ENCODE peak calls at places on chromosome 17, in six cellular contexts. One of them, this sample, is unnamed.

GRCh38 chr17:41647038-41647813 is 22.9 kb upstream of the KRT17 start:
- DNase-seq in trophoblast cell: no peak
- DNase-seq in neuronal stem cell: no peak
- DNase-seq in mesenchymal stem cell: no peak
- DNase-seq in H1: no peak
- DNase-seq in IMR-90: no peak
- DNase-seq in this sample: no peak

GRCh38 chr17:72950236-72950931 is 142.1 kb downstream of the SLC39A11 start:
- DNase-seq in H1: no peak
- DNase-seq in neuronal stem cell: no peak
- DNase-seq in IMR-90: no peak
- DNase-seq in trophoblast cell: no peak
- DNase-seq in mesenchymal stem cell: no peak
- DNase-seq in this sample: no peak

GRCh38 chr17:49715221-49715620 is 7.5 kb upstream of the SLC35B1 start:
- DNase-seq in IMR-90: no peak
- DNase-seq in trophoblast cell: no peak
- DNase-seq in neuronal stem cell: no peak
- DNase-seq in H1: no peak
- DNase-seq in mesenchymal stem cell: no peak
- DNase-seq in this sample: no peak

GRCh38 chr17:62860962-62861873 is 53.1 kb upstream of the MARCHF10 start:
- DNase-seq in neuronal stem cell: no peak
- DNase-seq in trophoblast cell: peak
- DNase-seq in H1: peak
- DNase-seq in IMR-90: peak
- DNase-seq in mesenchymal stem cell: no peak
- DNase-seq in this sample: no peak

GRCh38 chr17:55825213-55825612 is 74.4 kb downstream of the PCTP start:
- DNase-seq in IMR-90: no peak
- DNase-seq in mesenchymal stem cell: no peak
- DNase-seq in trophoblast cell: peak
- DNase-seq in neuronal stem cell: no peak
- DNase-seq in H1: no peak
- DNase-seq in this sample: no peak

GRCh38 chr17:5592382-5592781 is 8.1 kb upstream of the NLRP1 start:
- DNase-seq in trophoblast cell: peak
- DNase-seq in mesenchymal stem cell: peak
- DNase-seq in IMR-90: peak
- DNase-seq in H1: no peak
- DNase-seq in neuronal stem cell: peak
- DNase-seq in this sample: peak

GRCh38 chr17:30824002-30824355 is 513 bp downstream of the CRLF3 start:
- DNase-seq in H1: no peak
- DNase-seq in IMR-90: no peak
- DNase-seq in mesenchymal stem cell: no peak
- DNase-seq in neuronal stem cell: no peak
- DNase-seq in trophoblast cell: peak
- DNase-seq in this sample: no peak

GRCh38 chr17:19327039-19327776 is 35.3 kb downstream of the B9D1 start:
- DNase-seq in IMR-90: peak
- DNase-seq in neuronal stem cell: no peak
- DNase-seq in H1: no peak
- DNase-seq in trophoblast cell: peak
- DNase-seq in mesenchymal stem cell: peak
- DNase-seq in this sample: no peak

GRCh38 chr17:71071041-71071440 is 901.7 kb downstream of the KCNJ2 start:
- DNase-seq in neuronal stem cell: no peak
- DNase-seq in trophoblast cell: no peak
- DNase-seq in H1: no peak
- DNase-seq in IMR-90: no peak
- DNase-seq in mesenchymal stem cell: no peak
- DNase-seq in this sample: no peak

GRCh38 chr17:52255347-52255746 is 96.8 kb upstream of the CA10 start:
- DNase-seq in trophoblast cell: no peak
- DNase-seq in neuronal stem cell: no peak
- DNase-seq in H1: no peak
- DNase-seq in mesenchymal stem cell: no peak
- DNase-seq in IMR-90: no peak
- DNase-seq in this sample: peak

GRCh38 chr17:27834571-27834970 is 34.2 kb upstream of the NOS2 start:
- DNase-seq in trophoblast cell: peak
- DNase-seq in neuronal stem cell: no peak
- DNase-seq in H1: no peak
- DNase-seq in mesenchymal stem cell: no peak
- DNase-seq in IMR-90: no peak
- DNase-seq in this sample: no peak
- H3K23ac ChIP-seq in trophoblast cell: no peak
- H3K23ac ChIP-seq in neuronal stem cell: no peak
- H3K23ac ChIP-seq in H1: no peak
- H3K23ac ChIP-seq in mesenchymal stem cell: no peak
- H3K23ac ChIP-seq in IMR-90: no peak
- H3K23ac ChIP-seq in this sample: no peak

DNA sequence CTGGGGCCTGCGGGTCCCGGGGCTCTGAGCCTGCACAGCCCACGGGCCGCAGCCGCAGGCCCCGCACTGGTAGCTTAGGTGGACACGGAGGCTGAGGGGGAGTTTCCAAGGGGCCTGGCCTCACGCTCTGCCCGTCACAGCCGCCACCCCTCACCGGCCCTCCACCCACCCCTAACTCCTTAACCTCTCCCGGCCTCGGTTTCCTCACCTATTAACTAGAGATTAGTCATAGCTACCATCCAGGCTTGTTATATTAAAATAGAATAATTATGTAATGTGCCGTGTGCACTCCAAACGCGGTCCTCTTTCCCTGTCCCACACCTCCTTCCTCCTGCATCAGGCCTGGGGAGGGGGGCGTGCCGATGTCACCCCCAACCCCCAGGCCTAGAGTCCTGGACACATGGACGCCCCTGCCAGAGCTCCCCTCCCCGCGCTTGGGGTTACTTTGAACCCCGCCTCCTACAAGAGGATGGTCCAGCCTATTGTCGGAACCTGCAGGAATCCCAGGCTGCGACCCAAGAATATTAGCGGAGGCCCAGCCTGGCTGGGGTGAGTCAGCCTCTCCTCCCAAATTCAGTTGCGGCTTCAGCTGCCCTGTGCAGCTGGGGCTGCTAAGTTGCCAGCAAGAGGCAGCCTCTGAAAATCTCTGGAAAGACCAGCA is 17.3 kb downstream of the SOCS3 start:
- DNase-seq in mesenchymal stem cell: peak
- DNase-seq in neuronal stem cell: no peak
- DNase-seq in IMR-90: peak
- DNase-seq in H1: no peak
- DNase-seq in trophoblast cell: peak
- DNase-seq in this sample: peak
- H2AFZ ChIP-seq in mesenchymal stem cell: no peak
- H2AFZ ChIP-seq in neuronal stem cell: peak
- H2AFZ ChIP-seq in IMR-90: peak
- H2AFZ ChIP-seq in H1: no peak
- H2AFZ ChIP-seq in trophoblast cell: peak
- H2AFZ ChIP-seq in this sample: no peak

GRCh38 chr17:9557846-9558245 is 17.8 kb downstream of the STX8 start:
- DNase-seq in neuronal stem cell: no peak
- DNase-seq in H1: no peak
- DNase-seq in IMR-90: no peak
- DNase-seq in trophoblast cell: no peak
- DNase-seq in mesenchymal stem cell: no peak
- DNase-seq in this sample: no peak
- H3K4me2 ChIP-seq in neuronal stem cell: no peak
- H3K4me2 ChIP-seq in H1: no peak
- H3K4me2 ChIP-seq in IMR-90: no peak
- H3K4me2 ChIP-seq in trophoblast cell: no peak
- H3K4me2 ChIP-seq in mesenchymal stem cell: no peak
- H3K4me2 ChIP-seq in this sample: no peak

DNA sequence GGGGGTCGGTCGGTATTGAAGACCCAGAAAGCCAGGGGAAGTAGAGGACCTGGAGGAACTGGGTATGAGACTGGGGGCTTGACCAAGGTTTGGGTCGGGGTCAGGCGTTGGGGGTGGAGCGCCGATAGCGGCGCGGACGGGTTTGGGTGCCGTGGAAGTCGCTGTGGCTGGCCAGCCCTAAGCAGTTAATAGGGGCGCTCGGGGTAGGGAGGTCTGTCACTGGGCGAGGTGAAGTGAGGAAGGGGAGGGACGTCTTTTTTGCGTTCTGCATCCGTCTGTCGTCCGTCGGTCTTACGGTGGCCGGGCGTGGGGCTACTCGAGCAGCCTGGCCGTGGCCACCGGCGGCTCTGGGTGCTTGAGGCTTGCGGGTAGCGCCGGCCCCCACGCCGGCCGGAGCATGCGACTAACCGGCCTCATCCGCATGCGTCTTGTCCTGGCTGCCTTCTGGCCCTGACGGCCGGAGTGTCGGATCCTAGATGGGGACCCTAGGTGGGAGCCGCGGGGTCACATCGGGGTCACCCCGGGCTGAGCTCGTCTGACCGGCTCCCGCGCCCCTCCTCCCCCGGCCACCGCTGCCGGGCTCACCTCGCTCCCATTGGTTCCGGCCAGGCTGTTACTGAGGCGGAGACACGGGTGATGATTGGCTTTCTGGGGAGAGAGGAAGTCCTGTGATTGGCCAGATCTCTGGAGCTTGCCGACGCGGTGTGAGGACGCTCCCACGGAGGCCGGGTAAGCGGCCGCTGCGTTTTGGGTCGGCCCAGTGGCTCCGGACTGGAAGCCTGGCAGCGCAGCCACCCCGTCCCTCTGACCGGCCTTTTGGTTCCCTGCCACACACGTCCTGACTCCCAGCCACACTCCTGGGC is 10.3 kb upstream of the TMEM88 start:
- DNase-seq in neuronal stem cell: peak
- DNase-seq in trophoblast cell: peak
- DNase-seq in mesenchymal stem cell: peak
- DNase-seq in H1: peak
- DNase-seq in IMR-90: peak
- DNase-seq in this sample: peak
- H3K23ac ChIP-seq in neuronal stem cell: peak
- H3K23ac ChIP-seq in trophoblast cell: no peak
- H3K23ac ChIP-seq in mesenchymal stem cell: no peak
- H3K23ac ChIP-seq in H1: no peak
- H3K23ac ChIP-seq in IMR-90: peak
- H3K23ac ChIP-seq in this sample: no peak

GRCh38 chr17:1625507-1626080 is 3.0 kb downstream of the SLC43A2 start:
- DNase-seq in H1: no peak
- DNase-seq in neuronal stem cell: no peak
- DNase-seq in mesenchymal stem cell: no peak
- DNase-seq in trophoblast cell: no peak
- DNase-seq in IMR-90: no peak
- DNase-seq in this sample: no peak

GRCh38 chr17:1628856-1629646 is 417 bp upstream of the SLC43A2 start:
- DNase-seq in trophoblast cell: peak
- DNase-seq in H1: peak
- DNase-seq in neuronal stem cell: no peak
- DNase-seq in IMR-90: peak
- DNase-seq in mesenchymal stem cell: peak
- DNase-seq in this sample: peak

GRCh38 chr17:1626333-1626732 is 2.3 kb downstream of the SLC43A2 start:
- DNase-seq in IMR-90: no peak
- DNase-seq in mesenchymal stem cell: peak
- DNase-seq in neuronal stem cell: no peak
- DNase-seq in H1: no peak
- DNase-seq in trophoblast cell: peak
- DNase-seq in this sample: no peak

GRCh38 chr17:1627987-1628855 is at the start of gene SLC43A2:
- DNase-seq in H1: peak
- DNase-seq in trophoblast cell: peak
- DNase-seq in neuronal stem cell: peak
- DNase-seq in IMR-90: peak
- DNase-seq in mesenchymal stem cell: peak
- DNase-seq in this sample: peak

GRCh38 chr17:1627219-1627986 is 1.2 kb downstream of the SLC43A2 start:
- DNase-seq in H1: peak
- DNase-seq in IMR-90: no peak
- DNase-seq in mesenchymal stem cell: no peak
- DNase-seq in trophoblast cell: peak
- DNase-seq in neuronal stem cell: no peak
- DNase-seq in this sample: peak
- H2AFZ ChIP-seq in H1: peak
- H2AFZ ChIP-seq in IMR-90: peak
- H2AFZ ChIP-seq in mesenchymal stem cell: peak
- H2AFZ ChIP-seq in trophoblast cell: peak
- H2AFZ ChIP-seq in neuronal stem cell: peak
- H2AFZ ChIP-seq in this sample: no peak

GRCh38 chr17:14209215-14209614 is 27.4 kb downstream of the CDRT15 start:
- DNase-seq in H1: no peak
- DNase-seq in trophoblast cell: peak
- DNase-seq in mesenchymal stem cell: no peak
- DNase-seq in neuronal stem cell: no peak
- DNase-seq in IMR-90: peak
- DNase-seq in this sample: no peak

GRCh38 chr17:14212401-14212800 is 24.3 kb downstream of the CDRT15 start:
- DNase-seq in H1: no peak
- DNase-seq in mesenchymal stem cell: no peak
- DNase-seq in IMR-90: no peak
- DNase-seq in trophoblast cell: no peak
- DNase-seq in neuronal stem cell: no peak
- DNase-seq in this sample: peak

GRCh38 chr17:14211778-14212177 is 24.9 kb downstream of the CDRT15 start:
- DNase-seq in neuronal stem cell: no peak
- DNase-seq in H1: peak
- DNase-seq in trophoblast cell: no peak
- DNase-seq in IMR-90: no peak
- DNase-seq in mesenchymal stem cell: no peak
- DNase-seq in this sample: peak

GRCh38 chr17:14211246-14211645 is 25.4 kb downstream of the CDRT15 start:
- DNase-seq in IMR-90: no peak
- DNase-seq in trophoblast cell: no peak
- DNase-seq in mesenchymal stem cell: no peak
- DNase-seq in neuronal stem cell: no peak
- DNase-seq in H1: no peak
- DNase-seq in this sample: peak

GRCh38 chr17:14214271-14214670 is 22.4 kb downstream of the CDRT15 start:
- DNase-seq in neuronal stem cell: no peak
- DNase-seq in trophoblast cell: peak
- DNase-seq in IMR-90: peak
- DNase-seq in H1: no peak
- DNase-seq in mesenchymal stem cell: no peak
- DNase-seq in this sample: no peak
- H3K4me2 ChIP-seq in neuronal stem cell: no peak
- H3K4me2 ChIP-seq in trophoblast cell: no peak
- H3K4me2 ChIP-seq in IMR-90: no peak
- H3K4me2 ChIP-seq in H1: no peak
- H3K4me2 ChIP-seq in mesenchymal stem cell: no peak
- H3K4me2 ChIP-seq in this sample: no peak

GRCh38 chr17:75778861-75779249 is 5.8 kb upstream of the UNK start:
- DNase-seq in H1: no peak
- DNase-seq in mesenchymal stem cell: no peak
- DNase-seq in trophoblast cell: peak
- DNase-seq in neuronal stem cell: no peak
- DNase-seq in IMR-90: peak
- DNase-seq in this sample: peak
- H3K23ac ChIP-seq in H1: no peak
- H3K23ac ChIP-seq in mesenchymal stem cell: no peak
- H3K23ac ChIP-seq in trophoblast cell: no peak
- H3K23ac ChIP-seq in neuronal stem cell: peak
- H3K23ac ChIP-seq in IMR-90: peak
- H3K23ac ChIP-seq in this sample: no peak

This sample was measured in H9.